ENCODE peak calls at places on chromosome 13, in five cellular contexts. D is lung, C is nephron progenitor cell, Z is glutamatergic neuron, G is HCT116. L is an unnamed sample.

GRCh38 chr13:25732146-25732865 is 319.5 kb downstream of the SHISA2 start:
- DNase-seq in D (no peak), C (no peak), Z (no peak), G (no peak), L (no peak)

GRCh38 chr13:46126552-46127171 is 21.8 kb upstream of the CPB2 start:
- DNase-seq in D (peak; percentile 65), C (peak; percentile 75), Z (peak; percentile 82), G (peak; percentile 57), L (peak; percentile 66)

GRCh38 chr13:49097374-49097773 is 121.7 kb downstream of the FNDC3A start:
- DNase-seq in D (no peak), C (no peak), Z (no peak), G (peak; percentile 13), L (no peak)

GRCh38 chr13:110195547-110196485 is 111.1 kb downstream of the COL4A1 start:
- DNase-seq in D (no peak), C (no peak), Z (no peak), G (no peak), L (no peak)

GRCh38 chr13:106867249-106867648 is 299.3 kb upstream of the ARGLU1 start:
- DNase-seq in D (no peak), C (no peak), Z (no peak), G (no peak), L (no peak)

GRCh38 chr13:48431987-48432615 is 19.2 kb upstream of the LPAR6 start:
- DNase-seq in D (no peak), C (no peak), Z (no peak), G (no peak), L (no peak)

GRCh38 chr13:77312311-77312710 is 14.6 kb downstream of the MYCBP2 start:
- DNase-seq in D (no peak), C (no peak), Z (no peak), G (no peak), L (no peak)

GRCh38 chr13:75226092-75226491 is 255.9 kb downstream of the TBC1D4 start:
- DNase-seq in D (peak; percentile 77), C (no peak), Z (no peak), G (peak; percentile 8), L (no peak)

GRCh38 chr13:90477194-90477593 is 870.3 kb upstream of the MIR17HG start:
- DNase-seq in D (no peak), C (no peak), Z (no peak), G (no peak), L (no peak)

GRCh38 chr13:23799945-23800344 is 89.3 kb downstream of the MIPEP start:
- DNase-seq in D (no peak), C (no peak), Z (no peak), G (no peak), L (no peak)

GRCh38 chr13:44867825-44868224 is 121.4 kb downstream of the NUFIP1 start:
- DNase-seq in D (no peak), C (no peak), Z (no peak), G (no peak), L (no peak)

GRCh38 chr13:58852076-58852475 is 1220.5 kb downstream of the PCDH17 start:
- DNase-seq in D (no peak), C (no peak), Z (no peak), G (no peak), L (peak; percentile 31)

GRCh38 chr13:33275916-33276315 is 9.6 kb downstream of the STARD13 start:
- DNase-seq in D (no peak), C (no peak), Z (no peak), G (no peak), L (no peak)

GRCh38 chr13:65892859-65893258 is 1337.3 kb downstream of the PCDH9 start:
- DNase-seq in D (no peak), C (no peak), Z (no peak), G (no peak), L (no peak)

GRCh38 chr13:34776390-34776981 is 165.6 kb upstream of the NBEA start:
- DNase-seq in D (no peak), C (no peak), Z (no peak), G (no peak), L (no peak)

GRCh38 chr13:105991622-105992254 is 543.7 kb downstream of the EFNB2 start:
- DNase-seq in D (peak; percentile 41), C (no peak), Z (no peak), G (no peak), L (peak; percentile 44)

GRCh38 chr13:24241336-24241735 is 68.0 kb upstream of the C1QTNF9 start:
- DNase-seq in D (no peak), C (no peak), Z (no peak), G (no peak), L (no peak)

GRCh38 chr13:77136902-77137420 is 110.0 kb upstream of the FBXL3 start:
- DNase-seq in D (no peak), C (no peak), Z (no peak), G (no peak), L (peak; percentile 57)

GRCh38 chr13:49098771-49099512 is 121.2 kb upstream of the MLNR start:
- DNase-seq in D (no peak), C (no peak), Z (no peak), G (peak; percentile 24), L (no peak)

GRCh38 chr13:75480691-75481175 is 1.2 kb downstream of the TBC1D4 start:
- DNase-seq in D (peak; percentile 77), C (peak; percentile 61), Z (peak; percentile 54), G (peak; percentile 63), L (no peak)

GRCh38 chr13:40169476-40169875 is 497.0 kb downstream of the FOXO1 start:
- DNase-seq in D (no peak), C (no peak), Z (no peak), G (no peak), L (no peak)

GRCh38 chr13:35987572-35988513 is 143.3 kb downstream of the DCLK1 start:
- DNase-seq in D (no peak), C (no peak), Z (no peak), G (no peak), L (no peak)

GRCh38 chr13:25207291-25207690 is 35.2 kb upstream of the AMER2 start:
- DNase-seq in D (no peak), C (no peak), Z (no peak), G (no peak), L (no peak)

GRCh38 chr13:25687622-25688225 is 315.9 kb downstream of the ATP8A2 start:
- DNase-seq in D (no peak), C (no peak), Z (no peak), G (no peak), L (peak; percentile 50)

GRCh38 chr13:53137777-53138176 is 109.2 kb downstream of the OLFM4 start:
- DNase-seq in D (no peak), C (no peak), Z (no peak), G (no peak), L (no peak)

GRCh38 chr13:37695200-37695599 is 96.6 kb upstream of the POSTN start:
- DNase-seq in D (no peak), C (no peak), Z (no peak), G (no peak), L (no peak)

GRCh38 chr13:111917086-111917485 is 149.9 kb upstream of the SOX1 start:
- DNase-seq in D (no peak), C (no peak), Z (no peak), G (no peak), L (no peak)

GRCh38 chr13:57925250-57925649 is 293.7 kb downstream of the PCDH17 start:
- DNase-seq in D (no peak), C (no peak), Z (no peak), G (no peak), L (no peak)

GRCh38 chr13:109273326-109273751 is 513.0 kb downstream of the IRS2 start:
- DNase-seq in D (no peak), C (no peak), Z (no peak), G (no peak), L (no peak)

GRCh38 chr13:100301418-100301817 is 212.5 kb downstream of the PCCA start:
- DNase-seq in D (no peak), C (no peak), Z (peak; percentile 33), G (no peak), L (peak; percentile 4)

GRCh38 chr13:110250258-110250891 is 56.6 kb downstream of the COL4A1 start:
- DNase-seq in D (peak; percentile 28), C (no peak), Z (no peak), G (no peak), L (peak; percentile 22)

GRCh38 chr13:113004126-113004525 is 35.1 kb downstream of the MCF2L start:
- DNase-seq in D (no peak), C (no peak), Z (no peak), G (no peak), L (no peak)
- TF ChIP-seq CTCF in D (no peak), C (no peak), Z (no peak), G (no peak), L (no peak)

GRCh38 chr13:21063031-21063430 is 1.6 kb upstream of the LATS2 start:
- DNase-seq in D (no peak), C (no peak), Z (no peak), G (no peak), L (no peak)

GRCh38 chr13:21060063-21060826 is 1.1 kb downstream of the LATS2 start:
- DNase-seq in D (no peak), C (peak; percentile 63), Z (peak; percentile 32), G (no peak), L (no peak)

GRCh38 chr13:21058361-21058760 is 3.0 kb downstream of the LATS2 start:
- DNase-seq in D (no peak), C (no peak), Z (no peak), G (no peak), L (no peak)

GRCh38 chr13:21060827-21061076 is 634 bp downstream of the LATS2 start:
- DNase-seq in D (no peak), C (peak; percentile 67), Z (no peak), G (no peak), L (no peak)

GRCh38 chr13:21061077-21061945 is at the start of gene LATS2:
- DNase-seq in D (peak; percentile 96), C (peak; percentile 98), Z (peak; percentile 82), G (peak; percentile 82), L (peak; percentile 88)
- TF ChIP-seq CTCF in D (peak; percentile 13), C (no peak), Z (no peak), G (peak; percentile 6), L (no peak)

DNA sequence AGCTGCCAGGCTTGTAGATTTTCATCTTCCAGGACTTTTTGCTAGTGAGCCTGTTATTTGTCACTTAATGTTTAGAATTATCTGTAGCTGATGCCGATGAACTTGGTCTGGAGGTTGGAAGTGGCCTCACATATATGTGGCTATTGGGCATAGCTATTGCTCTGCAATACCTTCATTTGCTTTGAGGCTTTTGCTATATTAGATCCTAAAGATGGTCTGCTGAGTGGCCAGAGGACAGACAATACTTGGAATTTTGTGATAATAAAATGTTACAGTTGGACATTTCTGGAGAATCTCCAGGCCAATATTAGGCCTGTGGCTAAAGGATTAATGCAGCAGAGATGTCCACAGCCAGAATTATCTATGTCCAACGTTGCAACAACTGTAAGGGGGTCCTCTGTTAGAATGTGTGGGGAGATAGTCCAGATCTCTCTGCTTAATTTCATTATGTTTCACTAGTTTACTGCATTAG is 222.3 kb downstream of the GPC5 start:
- DNase-seq in D (no peak), C (no peak), Z (no peak), G (no peak), L (no peak)
- TF ChIP-seq CTCF in D (no peak), C (no peak), Z (no peak), G (no peak), L (no peak)

GRCh38 chr13:85737952-85738351 is 61.3 kb downstream of the SLITRK6 start:
- DNase-seq in D (no peak), C (no peak), Z (no peak), G (no peak), L (no peak)
- TF ChIP-seq CTCF in D (no peak), C (no peak), Z (no peak), G (no peak), L (no peak)

GRCh38 chr13:102917019-102917418 is 71.2 kb downstream of the ERCC5 start:
- DNase-seq in D (no peak), C (no peak), Z (no peak), G (no peak), L (no peak)
- TF ChIP-seq CTCF in D (no peak), C (no peak), Z (no peak), G (no peak), L (no peak)

L was measured in astrocyte of the cerebellum.